ENCODE peak calls at places on chromosomes 5 and 9, in four cellular contexts. R is HepG2, W is WTC11, P is SK-N-SH. C is an unnamed sample.

GRCh38 chr9:109369285-109369684 is 48.4 kb upstream of the EPB41L4B start:
- DNase-seq in R (no peak), P (no peak), W (no peak), C (no peak)

GRCh38 chr9:28563612-28564011 is 990.3 kb upstream of the C9orf72 start:
- DNase-seq in R (no peak), P (no peak), W (no peak), C (no peak)

GRCh38 chr5:6761333-6761732 is 48.1 kb downstream of the TENT4A start:
- DNase-seq in W (no peak), P (no peak), R (no peak), C (no peak)

GRCh38 chr5:43401827-43402226 is 10.4 kb downstream of the CCL28 start:
- DNase-seq in P (peak), W (peak), R (peak), C (peak)

GRCh38 chr5:88298425-88298824 is 29.8 kb upstream of the TMEM161B start:
- DNase-seq in P (no peak), W (no peak), R (no peak), C (no peak)

GRCh38 chr9:27539479-27540441 is 10.1 kb upstream of the MOB3B start:
- DNase-seq in P (no peak), W (no peak), R (peak), C (no peak)

GRCh38 chr5:179504191-179504590 is 46.2 kb upstream of the RUFY1 start:
- DNase-seq in W (no peak), R (no peak), P (no peak), C (no peak)

GRCh38 chr5:61417851-61418250 is 85.8 kb downstream of the ZSWIM6 start:
- DNase-seq in P (no peak), R (no peak), W (no peak), C (no peak)

GRCh38 chr5:16897284-16897704 is 38.8 kb downstream of the MYO10 start:
- DNase-seq in W (no peak), R (no peak), P (no peak), C (no peak)

DNA sequence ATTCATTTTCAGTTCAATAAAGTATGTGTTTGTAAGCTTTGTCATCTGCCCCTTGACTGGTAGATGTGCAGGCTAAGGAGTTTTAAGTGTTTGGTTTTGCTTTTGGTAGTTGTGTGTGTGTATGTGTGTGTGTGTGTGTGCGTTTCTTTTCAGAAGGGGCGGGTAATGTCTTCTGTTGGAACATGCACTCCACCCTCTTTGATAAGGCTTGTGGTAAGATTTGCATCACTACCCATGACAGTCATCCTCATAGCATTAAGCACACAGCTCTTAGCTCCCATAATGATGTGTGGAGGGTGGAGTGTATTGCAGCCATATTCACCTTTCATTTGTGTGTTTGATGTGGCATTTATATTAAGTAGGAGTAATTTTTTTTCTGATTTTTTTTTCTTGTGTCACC is 92.0 kb upstream of the FSD1L start:
- DNase-seq in P (no peak), R (no peak), W (no peak), C (peak)
- TF ChIP-seq FOXJ3 in P (no peak), R (no peak), W (no peak), C (no peak)

GRCh38 chr5:139637438-139638089 is 10.6 kb upstream of the CXXC5 start:
- DNase-seq in W (peak), P (peak), R (peak), C (peak)
- TF ChIP-seq FOXJ3 in W (no peak), P (peak), R (no peak), C (no peak)

GRCh38 chr5:114007678-114008077 is 354.2 kb upstream of the KCNN2 start:
- DNase-seq in W (no peak), P (no peak), R (no peak), C (no peak)

GRCh38 chr5:114010362-114010761 is 351.5 kb upstream of the KCNN2 start:
- DNase-seq in W (no peak), R (no peak), P (no peak), C (no peak)
- TF ChIP-seq FOXJ3 in W (no peak), R (no peak), P (no peak), C (no peak)

GRCh38 chr5:57817001-57817453 is 334.4 kb upstream of the ACTBL2 start:
- DNase-seq in W (no peak), P (no peak), R (no peak), C (no peak)
- TF ChIP-seq FOXJ3 in W (no peak), P (no peak), R (no peak), C (no peak)

GRCh38 chr5:135494196-135494595 is 41.6 kb downstream of the NEUROG1 start:
- DNase-seq in W (no peak), R (no peak), P (no peak), C (no peak)

GRCh38 chr5:135492319-135492626 is 40.1 kb upstream of the TIFAB start:
- DNase-seq in P (no peak), R (no peak), W (no peak), C (no peak)

GRCh38 chr5:135491552-135492318 is 39.6 kb upstream of the TIFAB start:
- DNase-seq in W (peak), P (peak), R (peak), C (peak)

GRCh38 chr5:135491038-135491551 is 38.9 kb upstream of the TIFAB start:
- DNase-seq in R (no peak), W (no peak), P (no peak), C (no peak)

GRCh38 chr5:135493406-135494180 is 41.4 kb upstream of the TIFAB start:
- DNase-seq in P (no peak), R (no peak), W (no peak), C (no peak)
- TF ChIP-seq FOXJ3 in P (no peak), R (no peak), W (no peak), C (no peak)

GRCh38 chr5:181217111-181217804 is 5.8 kb upstream of the TRIM41 start:
- DNase-seq in R (no peak), P (peak), W (peak), C (peak)
- TF ChIP-seq FOXJ3 in R (no peak), P (no peak), W (no peak), C (no peak)

GRCh38 chr5:157560560-157560959 is 15.0 kb downstream of the ADAM19 start:
- DNase-seq in R (no peak), W (no peak), P (no peak), C (no peak)

GRCh38 chr5:157561105-157561504 is 14.5 kb downstream of the ADAM19 start:
- DNase-seq in R (no peak), P (no peak), W (no peak), C (no peak)

GRCh38 chr5:157562111-157562581 is 13.4 kb downstream of the ADAM19 start:
- DNase-seq in R (no peak), W (no peak), P (no peak), C (no peak)

GRCh38 chr5:157564149-157564711 is 11.3 kb downstream of the ADAM19 start:
- DNase-seq in W (no peak), P (no peak), R (no peak), C (peak)

GRCh38 chr5:157563373-157564148 is 12.0 kb downstream of the ADAM19 start:
- DNase-seq in R (no peak), W (no peak), P (peak), C (no peak)
- TF ChIP-seq FOXJ3 in R (no peak), W (no peak), P (no peak), C (no peak)

GRCh38 chr5:176541338-176542134 is 4.3 kb upstream of the RNF44 start:
- DNase-seq in W (peak), R (peak), P (no peak), C (peak)
- TF ChIP-seq FOXJ3 in W (no peak), R (no peak), P (no peak), C (no peak)

DNA sequence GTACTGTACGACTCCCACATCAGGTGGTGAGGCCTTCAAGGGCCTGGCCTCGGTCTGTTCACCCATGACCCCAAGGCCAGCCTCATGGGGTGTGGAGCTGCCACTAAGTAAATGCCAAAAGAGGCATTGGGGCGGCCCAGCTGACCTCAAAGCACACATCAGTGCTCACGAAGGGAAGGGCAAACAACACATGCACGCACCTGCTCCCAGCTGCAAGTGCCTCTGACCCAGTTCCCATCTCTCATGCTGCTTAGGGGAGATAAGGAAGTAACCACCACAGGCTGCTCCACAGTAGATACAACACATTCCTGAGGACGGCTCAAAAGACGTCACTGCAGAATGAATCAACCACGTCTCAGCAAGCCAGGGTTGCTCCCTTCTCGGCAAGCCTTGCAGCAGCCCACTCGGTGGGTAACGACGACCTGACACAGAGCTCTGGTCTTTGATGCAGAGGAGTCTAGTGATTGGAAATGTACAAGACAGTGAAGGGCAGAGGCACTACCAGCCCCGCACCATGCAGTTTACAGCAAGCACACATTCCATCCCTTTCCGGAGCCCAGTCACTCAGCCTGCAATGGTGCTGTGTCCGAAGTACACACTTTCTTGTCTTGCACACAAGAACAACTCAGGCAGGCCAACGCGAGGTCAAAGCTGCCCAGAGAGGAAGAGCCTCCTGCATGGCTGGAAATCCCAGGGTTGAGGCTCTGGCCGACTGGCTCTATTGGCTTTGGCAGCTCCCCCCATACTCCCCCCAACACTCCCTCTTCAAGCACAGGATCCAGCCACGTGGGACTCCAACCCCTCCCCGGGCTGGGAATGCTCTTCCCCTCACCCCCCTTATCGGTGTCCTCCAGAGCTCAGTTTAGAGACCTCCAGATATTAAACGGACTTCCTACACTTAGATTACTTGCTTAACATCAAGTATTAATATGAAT is 31.8 kb downstream of the FABP6 start:
- DNase-seq in W (no peak), R (peak), P (no peak), C (peak)
- TF ChIP-seq FOXJ3 in W (no peak), R (no peak), P (no peak), C (no peak)

C was measured in K562.